ENCODE peak calls at places on chromosomes 2 and 18, in eight cellular contexts. H is D721Med, M is amniotic stem cell, O is NCI-H748 treated with DMSO at 0.1 percent for 48 hours, A is astrocyte of the spinal cord, Q is GM23248, V is dermis microvascular lymphatic vessel endothelial cell, L is NCI-H2081. R is an unnamed sample.

GRCh38 chr2:63734510-63734909 is 107.2 kb upstream of the UGP2 start:
- DNase-seq in H (no peak), M (no peak), O (no peak), A (peak; percentile 43), Q (peak; percentile 13), V (no peak), L (no peak), R (no peak)

GRCh38 chr2:85753035-85753524 is 711 bp upstream of the ATOH8 start:
- DNase-seq in H (no peak), M (no peak), O (no peak), A (no peak), Q (peak; percentile 84), V (no peak), L (no peak), R (no peak)

GRCh38 chr2:10232096-10232815 is 70.4 kb upstream of the HPCAL1 start:
- DNase-seq in H (no peak), M (no peak), O (no peak), A (no peak), Q (no peak), V (no peak), L (no peak), R (no peak)

GRCh38 chr18:67608909-67609308 is 92.4 kb upstream of the DSEL start:
- DNase-seq in H (no peak), M (peak; percentile 6), O (no peak), A (peak; percentile 54), Q (peak; percentile 79), V (no peak), L (no peak), R (no peak)

GRCh38 chr18:56748698-56749268 is 97.6 kb downstream of the WDR7 start:
- DNase-seq in H (no peak), M (peak; percentile 25), O (peak; percentile 62), A (peak; percentile 51), Q (peak; percentile 61), V (peak; percentile 55), L (peak; percentile 22), R (peak; percentile 7)

GRCh38 chr2:231212329-231212845 is 14.0 kb downstream of the ARMC9 start:
- DNase-seq in H (no peak), M (no peak), O (no peak), A (peak; percentile 81), Q (no peak), V (no peak), L (no peak), R (no peak)

GRCh38 chr2:198657520-198658121 is 800.1 kb downstream of the SATB2 start:
- DNase-seq in H (no peak), M (peak; percentile 7), O (peak; percentile 34), A (peak; percentile 22), Q (peak; percentile 61), V (no peak), L (peak; percentile 54), R (no peak)

GRCh38 chr2:74587664-74588277 is 33.3 kb downstream of the DOK1 start:
- DNase-seq in H (no peak), M (peak; percentile 30), O (peak; percentile 6), A (peak; percentile 76), Q (peak; percentile 84), V (peak; percentile 71), L (peak; percentile 45), R (peak; percentile 38)

GRCh38 chr2:74414913-74415761 is 6.3 kb downstream of the C2orf81 start:
- DNase-seq in H (peak; percentile 15), M (no peak), O (no peak), A (no peak), Q (peak; percentile 74), V (no peak), L (no peak), R (peak; percentile 22)

GRCh38 chr2:54757496-54757895 is 34.0 kb downstream of the EML6 start:
- DNase-seq in H (no peak), M (no peak), O (no peak), A (peak; percentile 20), Q (peak; percentile 62), V (peak; percentile 19), L (no peak), R (no peak)

GRCh38 chr2:107320881-107321280 is 434.9 kb upstream of the ST6GAL2 start:
- DNase-seq in H (no peak), M (no peak), O (no peak), A (no peak), Q (no peak), V (no peak), L (no peak), R (no peak)

GRCh38 chr2:127081826-127082633 is 24.9 kb downstream of the BIN1 start:
- DNase-seq in H (no peak), M (no peak), O (no peak), A (no peak), Q (no peak), V (no peak), L (no peak), R (no peak)

GRCh38 chr18:58005885-58006523 is 38.0 kb upstream of the NEDD4L start:
- DNase-seq in H (no peak), M (no peak), O (no peak), A (peak; percentile 61), Q (peak; percentile 89), V (no peak), L (no peak), R (no peak)

R was measured in DMS153.